ENCODE peak calls at places on chromosomes 5 and 9, in eight cellular contexts. C is amniotic stem cell; L is Ammon's horn; D is cerebellum; T is lower lobe of right lung; J is naive thymus-derived CD8-positive, alpha-beta T cell; K is head of caudate nucleus; B is CD4-positive, alpha-beta T cell. G is an unnamed sample.

GRCh38 chr5:93378073-93378472 is 202.9 kb downstream of the NR2F1-AS1 start:
- DNase-seq in C (peak), L (no peak), D (no peak), T (no peak), J (no peak), K (no peak), B (no peak), G (no peak)

GRCh38 chr9:116721944-116722343 is 34.8 kb downstream of the TRIM32 start:
- DNase-seq in C (no peak), L (peak), D (no peak), T (no peak), J (no peak), K (no peak), B (no peak), G (no peak)

GRCh38 chr5:53419247-53419646 is 61.2 kb upstream of the FST start:
- DNase-seq in C (no peak), L (no peak), D (no peak), T (no peak), J (no peak), K (no peak), B (no peak), G (no peak)

GRCh38 chr5:39376293-39376714 is 12.0 kb upstream of the C9 start:
- DNase-seq in C (no peak), L (peak), D (peak), T (no peak), J (peak), K (peak), B (peak), G (no peak)

GRCh38 chr5:108881133-108881532 is 133.4 kb downstream of the FER start:
- DNase-seq in C (no peak), L (no peak), D (no peak), T (no peak), J (no peak), K (no peak), B (no peak), G (no peak)

GRCh38 chr5:90289837-90290236 is 119.7 kb downstream of the CETN3 start:
- DNase-seq in C (no peak), L (no peak), D (peak), T (no peak), J (no peak), K (no peak), B (no peak), G (no peak)

GRCh38 chr9:134004131-134004873 is 12.2 kb upstream of the VAV2 start:
- DNase-seq in C (no peak), L (no peak), D (no peak), T (no peak), J (no peak), K (no peak), B (no peak), G (no peak)

GRCh38 chr5:16877267-16877935 is 58.7 kb downstream of the MYO10 start:
- DNase-seq in C (no peak), L (no peak), D (no peak), T (no peak), J (no peak), K (no peak), B (no peak), G (no peak)

GRCh38 chr5:74167206-74167929 is 473.2 kb downstream of the ENC1 start:
- DNase-seq in C (peak), L (peak), D (no peak), T (no peak), J (no peak), K (no peak), B (no peak), G (no peak)

GRCh38 chr5:132438931-132439330 is 51.6 kb downstream of the IRF1 start:
- DNase-seq in C (no peak), L (no peak), D (peak), T (no peak), J (no peak), K (no peak), B (no peak), G (no peak)

GRCh38 chr5:142320427-142320732 is 4.4 kb downstream of the SPRY4 start:
- DNase-seq in C (no peak), L (no peak), D (no peak), T (no peak), J (no peak), K (no peak), B (no peak), G (no peak)

GRCh38 chr5:67246108-67246507 is 49.5 kb upstream of the CD180 start:
- DNase-seq in C (peak), L (peak), D (peak), T (no peak), J (no peak), K (peak), B (no peak), G (no peak)

GRCh38 chr9:37938121-37938906 is 34.4 kb upstream of the SLC25A51 start:
- DNase-seq in C (peak), L (peak), D (no peak), T (peak), J (no peak), K (peak), B (no peak), G (no peak)

GRCh38 chr5:51194626-51195025 is 188.6 kb upstream of the ISL1 start:
- DNase-seq in C (no peak), L (no peak), D (no peak), T (no peak), J (no peak), K (no peak), B (no peak), G (no peak)

GRCh38 chr5:168808217-168808616 is 229.0 kb upstream of the PANK3 start:
- DNase-seq in C (no peak), L (no peak), D (no peak), T (no peak), J (no peak), K (no peak), B (no peak), G (no peak)

GRCh38 chr5:124494540-124495116 is 251.8 kb downstream of the ZNF608 start:
- DNase-seq in C (no peak), L (no peak), D (no peak), T (no peak), J (no peak), K (no peak), B (no peak), G (no peak)

GRCh38 chr9:135410421-135410820 is 69.2 kb upstream of the PPP1R26 start:
- DNase-seq in C (no peak), L (no peak), D (no peak), T (no peak), J (no peak), K (no peak), B (no peak), G (no peak)

GRCh38 chr5:140112685-140113179 is 1.2 kb upstream of the PURA start:
- DNase-seq in C (no peak), L (no peak), D (no peak), T (no peak), J (no peak), K (no peak), B (no peak), G (no peak)

GRCh38 chr5:1380011-1380817 is 35.3 kb upstream of the CLPTM1L start:
- DNase-seq in C (no peak), L (peak), D (no peak), T (peak), J (peak), K (peak), B (peak), G (peak)

GRCh38 chr9:84146893-84147705 is 166.5 kb downstream of the RMI1 start:
- DNase-seq in C (no peak), L (peak), D (no peak), T (no peak), J (no peak), K (no peak), B (no peak), G (no peak)

GRCh38 chr9:105088499-105088898 is 156.0 kb upstream of the SLC44A1 start:
- DNase-seq in C (no peak), L (no peak), D (no peak), T (no peak), J (no peak), K (no peak), B (no peak), G (no peak)

GRCh38 chr5:102375256-102375655 is 79.2 kb upstream of the SLCO4C1 start:
- DNase-seq in C (no peak), L (no peak), D (no peak), T (no peak), J (no peak), K (no peak), B (no peak), G (no peak)

G was measured in activated T-helper 2 cell treated with anti-CD3 and anti-CD28 coated beads, Interferon-gamma antibody, Interleukin-2, Interleukin-4, amounts not matched to agents 10 μg/mL and 5 μg/mL and 100 μg/mL, durations not matched to agents 14 hours and 24 hours and 36 hours.